ENCODE peak calls at places on chromosomes 12 and 14, in ten cellular contexts. M is fibroblast of mammary gland; S is head of caudate nucleus; H is A172; W is Peyer's patch; R is sigmoid colon; U is CD4-positive, alpha-beta T cell; V is HCEC 1CT; K is substantia nigra; Z is brain microvascular endothelial cell. F is an unnamed sample.

GRCh38 chr12:38956337-38956736 is 50.9 kb upstream of the CPNE8 start:
- DNase-seq in M (no peak), S (no peak), H (no peak), W (no peak), R (no peak), U (no peak), V (no peak), K (no peak), Z (no peak), F (no peak)

GRCh38 chr12:64256166-64256800 is 34.2 kb upstream of the KICS2 start:
- DNase-seq in M (peak), S (no peak), H (peak), W (no peak), R (no peak), U (no peak), V (peak), K (no peak), Z (peak), F (no peak)

GRCh38 chr12:2609020-2609419 is 185.8 kb upstream of the FKBP4 start:
- DNase-seq in M (no peak), S (peak), H (no peak), W (no peak), R (peak), U (no peak), V (no peak), K (no peak), Z (no peak), F (no peak)

GRCh38 chr12:57719777-57720605 is 18.6 kb downstream of the AGAP2 start:
- DNase-seq in M (no peak), S (no peak), H (no peak), W (no peak), R (no peak), U (no peak), V (no peak), K (no peak), Z (no peak), F (no peak)

GRCh38 chr14:20429801-20430669 is 5.9 kb downstream of the KLHL33 start:
- DNase-seq in M (no peak), S (peak), H (no peak), W (no peak), R (no peak), U (no peak), V (no peak), K (peak), Z (no peak), F (no peak)

GRCh38 chr12:51759175-51759574 is 89.3 kb downstream of the FIGNL2 start:
- DNase-seq in M (peak), S (no peak), H (peak), W (no peak), R (no peak), U (no peak), V (peak), K (no peak), Z (no peak), F (no peak)

GRCh38 chr14:35337557-35338255 is 45.5 kb downstream of the PSMA6 start:
- DNase-seq in M (no peak), S (no peak), H (no peak), W (no peak), R (no peak), U (no peak), V (no peak), K (no peak), Z (no peak), F (no peak)

GRCh38 chr14:48250575-48250974 is 575.2 kb upstream of the MDGA2 start:
- DNase-seq in M (no peak), S (no peak), H (no peak), W (no peak), R (no peak), U (no peak), V (no peak), K (no peak), Z (no peak), F (no peak)

GRCh38 chr14:47785041-47785440 is 109.6 kb upstream of the MDGA2 start:
- DNase-seq in M (no peak), S (no peak), H (no peak), W (no peak), R (no peak), U (no peak), V (no peak), K (no peak), Z (no peak), F (no peak)

GRCh38 chr12:3748620-3749019 is 4.3 kb downstream of the CRACR2A start:
- DNase-seq in M (no peak), S (no peak), H (no peak), W (no peak), R (no peak), U (no peak), V (no peak), K (no peak), Z (no peak), F (no peak)

GRCh38 chr12:119008691-119009221 is 27.4 kb downstream of the SRRM4 start:
- DNase-seq in M (no peak), S (no peak), H (no peak), W (no peak), R (no peak), U (no peak), V (no peak), K (peak), Z (no peak), F (no peak)

GRCh38 chr12:116336542-116337065 is 59.1 kb upstream of the MED13L start:
- DNase-seq in M (peak), S (no peak), H (peak), W (no peak), R (no peak), U (no peak), V (no peak), K (no peak), Z (peak), F (no peak)

GRCh38 chr12:132435486-132436187 is 54.3 kb upstream of the FBRSL1 start:
- DNase-seq in M (no peak), S (no peak), H (no peak), W (no peak), R (no peak), U (no peak), V (no peak), K (no peak), Z (no peak), F (no peak)

GRCh38 chr12:108338915-108339657 is at the start of gene CMKLR1:
- DNase-seq in M (no peak), S (no peak), H (no peak), W (no peak), R (peak), U (no peak), V (no peak), K (peak), Z (no peak), F (no peak)

GRCh38 chr12:111412830-111413441 is 7.2 kb downstream of the SH2B3 start:
- DNase-seq in M (no peak), S (no peak), H (no peak), W (no peak), R (no peak), U (no peak), V (no peak), K (no peak), Z (no peak), F (no peak)

GRCh38 chr14:61872452-61872851 is 110.2 kb downstream of the SNAPC1 start:
- DNase-seq in M (no peak), S (no peak), H (no peak), W (no peak), R (no peak), U (no peak), V (no peak), K (no peak), Z (no peak), F (no peak)